ENCODE peak calls at places on chromosome 4, in seven cellular contexts. K, P, X, O, E, Q and L are unnamed samples.

GRCh38 chr4:75708218-75708691 is 16.1 kb upstream of the USO1 start:
- DNase-seq in O (no peak), K (peak), Q (peak), E (no peak), P (peak), X (no peak), L (no peak)

GRCh38 chr4:1172228-1172851 is at the start of gene SPON2:
- DNase-seq in K (no peak), P (peak), O (no peak), X (no peak), E (peak), Q (peak), L (no peak)

GRCh38 chr4:24856586-24856985 is 56.3 kb downstream of the CCDC149 start:
- DNase-seq in X (no peak), K (no peak), E (peak), O (peak), Q (no peak), P (no peak), L (no peak)

GRCh38 chr4:52952540-52952939 is 90.4 kb downstream of the RASL11B start:
- DNase-seq in Q (no peak), E (peak), P (no peak), O (no peak), K (no peak), X (no peak), L (no peak)

GRCh38 chr4:119536572-119537528 is 91.8 kb downstream of the PDE5A start:
- DNase-seq in P (no peak), X (no peak), K (no peak), Q (no peak), E (no peak), O (no peak), L (no peak)

GRCh38 chr4:71417150-71417549 is 78.3 kb downstream of the SLC4A4 start:
- DNase-seq in K (no peak), X (no peak), P (no peak), E (no peak), Q (no peak), O (no peak), L (no peak)

GRCh38 chr4:39970559-39971270 is 7.0 kb downstream of the PDS5A start:
- DNase-seq in E (no peak), X (peak), O (no peak), K (peak), Q (peak), P (no peak), L (no peak)

GRCh38 chr4:142703694-142704309 is 142.3 kb downstream of the INPP4B start:
- DNase-seq in O (no peak), P (no peak), E (no peak), X (no peak), K (no peak), Q (no peak), L (no peak)

GRCh38 chr4:17315459-17315858 is 196.4 kb downstream of the QDPR start:
- DNase-seq in K (no peak), P (no peak), Q (no peak), O (no peak), E (no peak), X (no peak), L (peak)

GRCh38 chr4:8468746-8469535 is 28.4 kb downstream of the TRMT44 start:
- DNase-seq in X (peak), E (peak), P (peak), Q (peak), O (peak), K (peak), L (peak)

GRCh38 chr4:7194251-7195137 is 2.2 kb downstream of the SORCS2 start:
- DNase-seq in E (peak), P (no peak), O (no peak), K (no peak), X (no peak), Q (no peak), L (no peak)

GRCh38 chr4:139295317-139296299 is 5.7 kb upstream of the NAA15 start:
- DNase-seq in Q (peak), K (peak), X (peak), O (peak), P (peak), E (peak), L (peak)

GRCh38 chr4:24896056-24896455 is 16.8 kb downstream of the CCDC149 start:
- DNase-seq in K (no peak), X (no peak), O (no peak), Q (no peak), P (no peak), E (no peak), L (no peak)

GRCh38 chr4:173505924-173506779 is 23.9 kb downstream of the HAND2 start:
- DNase-seq in E (peak), K (peak), P (peak), O (peak), Q (peak), X (peak), L (peak)

GRCh38 chr4:120156115-120156718 is 89.6 kb upstream of the MAD2L1 start:
- DNase-seq in Q (peak), O (peak), E (peak), K (peak), P (no peak), X (peak), L (peak)

GRCh38 chr4:673349-674091 is 556 bp downstream of the ATP5ME start:
- DNase-seq in X (no peak), O (no peak), E (no peak), K (peak), Q (peak), P (no peak), L (peak)

GRCh38 chr4:165112258-165113156 is at the start of gene TMEM192:
- DNase-seq in O (peak), Q (peak), E (peak), K (peak), P (peak), X (peak), L (peak)

GRCh38 chr4:6002926-6003325 is 15.3 kb downstream of the C4orf50 start:
- DNase-seq in P (no peak), E (no peak), O (no peak), Q (no peak), K (no peak), X (no peak), L (no peak)

GRCh38 chr4:173074501-173074946 is 94.1 kb upstream of the GALNT7 start:
- DNase-seq in K (no peak), X (peak), O (no peak), P (peak), Q (no peak), E (no peak), L (no peak)

GRCh38 chr4:175824110-175824509 is 12.0 kb upstream of the GPM6A start:
- DNase-seq in E (no peak), K (no peak), O (no peak), X (no peak), P (no peak), Q (no peak), L (no peak)

GRCh38 chr4:80918004-80918403 is 112.5 kb upstream of the BMP3 start:
- DNase-seq in E (no peak), Q (no peak), O (no peak), X (no peak), K (no peak), P (no peak), L (no peak)

GRCh38 chr4:5409237-5409636 is 299.1 kb downstream of the EVC2 start:
- DNase-seq in X (no peak), E (no peak), P (no peak), O (no peak), Q (no peak), K (no peak), L (no peak)

GRCh38 chr4:168995537-168996295 is 14.3 kb downstream of the CBR4 start:
- DNase-seq in E (no peak), O (no peak), P (no peak), X (no peak), K (no peak), Q (no peak), L (no peak)

GRCh38 chr4:146791439-146791838 is 152.7 kb downstream of the POU4F2 start:
- DNase-seq in X (no peak), P (no peak), E (no peak), O (no peak), Q (no peak), K (no peak), L (no peak)

GRCh38 chr4:146795721-146796120 is 149.9 kb downstream of the TTC29 start:
- DNase-seq in O (no peak), E (no peak), K (no peak), P (no peak), X (no peak), Q (no peak), L (no peak)

DNA sequence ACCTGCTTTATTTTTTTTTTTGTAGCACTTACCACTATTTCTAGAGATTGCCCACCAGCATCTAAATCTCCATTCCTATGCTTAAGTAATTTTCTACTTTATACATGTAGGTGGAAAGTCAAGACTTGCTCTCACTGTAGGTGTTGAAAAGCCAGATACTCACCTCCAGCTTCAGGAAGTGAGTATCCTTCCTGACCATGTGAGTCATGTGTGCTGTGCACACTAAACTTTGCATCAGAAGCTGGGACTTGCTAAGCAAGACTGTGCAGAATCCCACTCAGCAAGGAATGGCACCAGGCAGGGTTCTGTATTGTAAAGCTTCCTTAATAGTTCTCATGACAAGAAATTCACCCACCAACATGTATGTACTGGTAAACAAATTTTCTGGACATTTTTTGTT is 151.8 kb downstream of the POU4F2 start:
- DNase-seq in E (no peak), P (no peak), Q (no peak), O (no peak), K (no peak), X (no peak), L (no peak)
- TF ChIP-seq JUND in E (no peak), P (no peak), Q (no peak), O (no peak), K (no peak), X (no peak), L (no peak)

DNA sequence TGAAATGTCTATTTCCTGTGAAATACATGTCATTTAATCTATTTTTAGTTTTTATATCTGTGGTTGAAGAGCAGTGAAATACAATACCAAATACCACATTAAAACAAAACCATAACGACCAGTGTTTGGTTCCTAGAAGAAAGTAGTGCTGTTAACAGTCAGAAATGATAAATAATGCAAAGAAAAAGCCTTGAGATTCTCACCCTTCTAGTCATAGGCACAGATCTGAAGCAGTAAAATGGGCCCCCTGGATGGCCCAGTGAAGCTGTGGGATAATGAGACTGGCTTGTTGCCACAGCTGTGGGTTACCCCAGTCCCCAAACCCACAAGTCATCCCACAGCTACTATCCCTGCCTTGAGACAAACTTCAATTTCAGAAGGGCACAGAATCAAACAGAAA is 137.3 kb upstream of the RPL34 start:
- DNase-seq in E (no peak), P (no peak), K (no peak), X (no peak), O (no peak), Q (no peak), L (no peak)
- TF ChIP-seq JUND in E (no peak), P (no peak), K (no peak), X (no peak), O (no peak), Q (no peak), L (no peak)

DNA sequence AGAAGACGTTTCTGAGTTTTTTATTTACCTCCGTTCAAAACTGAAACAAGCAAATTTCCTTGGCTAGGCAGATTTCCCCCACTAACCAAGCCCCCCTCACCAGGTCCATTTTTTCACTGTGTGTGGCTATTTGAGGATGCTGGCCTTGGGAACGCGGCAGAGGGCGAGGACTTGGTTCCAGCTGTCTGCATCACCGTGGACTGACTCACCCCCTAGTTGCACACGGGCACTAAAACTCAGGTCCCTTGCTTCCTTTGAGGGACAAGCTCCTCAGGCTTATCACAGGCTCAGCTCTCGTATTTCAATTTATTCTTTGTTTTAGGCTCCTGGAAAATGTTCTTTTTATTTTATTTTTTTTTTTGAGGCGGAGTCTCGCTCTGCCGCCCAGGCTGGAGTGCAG is 8.4 kb upstream of the MTNR1A start:
- DNase-seq in E (no peak), O (no peak), Q (no peak), X (no peak), K (no peak), P (no peak), L (no peak)
- TF ChIP-seq JUND in E (no peak), O (no peak), Q (no peak), X (no peak), K (no peak), P (no peak), L (no peak)

DNA sequence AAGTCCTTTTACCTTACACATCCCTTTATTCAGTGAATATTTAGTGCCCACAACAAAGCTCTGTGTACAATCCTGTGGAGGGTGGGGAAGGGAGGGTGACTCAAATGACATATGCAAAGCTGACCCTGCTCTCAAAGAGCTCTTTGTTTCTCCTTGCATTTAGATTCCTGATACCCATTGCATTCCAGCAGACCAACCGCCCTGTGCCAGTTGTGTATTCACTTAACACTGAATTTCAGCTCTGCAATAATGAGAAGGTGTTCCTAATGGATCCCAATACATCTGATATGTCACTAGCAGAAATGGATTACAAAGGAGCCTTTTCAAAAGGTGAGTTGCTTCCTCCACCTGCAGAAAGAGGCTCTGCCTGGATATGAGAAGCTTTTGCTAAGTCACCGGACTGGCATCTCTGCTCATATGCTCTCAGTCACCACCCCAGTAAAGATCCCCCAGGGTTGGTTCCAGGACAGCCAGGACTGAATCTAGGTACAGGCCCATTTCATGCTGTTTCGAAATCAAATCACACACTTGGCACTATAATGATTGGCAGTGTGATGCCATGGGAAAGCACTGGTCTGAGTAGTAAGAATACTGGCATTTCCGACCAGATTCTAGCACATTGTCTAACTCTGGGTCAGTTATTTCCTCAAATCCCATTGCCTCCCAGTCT is 17.1 kb upstream of the ANXA3 start:
- DNase-seq in Q (peak), X (peak), K (no peak), E (no peak), P (no peak), O (no peak), L (no peak)
- TF ChIP-seq JUND in Q (no peak), X (peak), K (no peak), E (no peak), P (no peak), O (no peak), L (no peak)

DNA sequence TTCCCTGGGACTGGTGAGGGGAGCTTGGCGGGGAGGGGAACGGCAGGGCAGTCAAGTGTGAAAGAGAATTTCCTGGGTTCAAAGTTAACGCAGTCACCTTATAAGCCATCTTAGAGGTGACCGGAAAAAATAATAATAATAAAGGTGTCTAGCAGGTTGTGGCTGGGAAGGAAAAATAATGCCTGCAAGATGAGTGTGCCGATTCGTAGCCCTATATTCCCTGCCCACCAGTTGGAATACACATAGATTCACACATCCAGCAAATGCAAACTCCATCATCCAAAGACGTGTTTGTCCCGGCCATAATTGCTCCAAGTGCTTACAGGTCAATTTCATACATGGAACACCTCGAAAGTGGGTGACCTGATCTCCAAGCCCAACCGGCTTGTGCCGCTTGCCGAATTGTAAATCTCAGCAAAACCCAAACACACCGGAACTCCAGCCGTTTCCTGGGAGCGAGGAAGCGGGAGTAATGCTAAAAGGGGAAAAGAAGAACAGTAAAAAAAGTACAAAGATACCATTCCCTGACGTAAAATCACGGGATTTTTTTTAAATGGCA is 1.3 kb upstream of the FAT1 start:
- DNase-seq in O (no peak), K (peak), E (no peak), X (no peak), P (no peak), Q (no peak), L (no peak)
- TF ChIP-seq JUND in O (no peak), K (no peak), E (no peak), X (no peak), P (no peak), Q (no peak), L (no peak)

GRCh38 chr4:37628977-37629609 is 57.1 kb downstream of the RELL1 start:
- DNase-seq in P (no peak), O (no peak), X (peak), K (peak), Q (no peak), E (no peak), L (no peak)
- TF ChIP-seq JUND in P (no peak), O (no peak), X (peak), K (peak), Q (no peak), E (peak), L (no peak)

GRCh38 chr4:145566086-145566708 is 53.0 kb upstream of the MMAA start:
- DNase-seq in X (no peak), P (no peak), O (no peak), Q (no peak), E (no peak), K (no peak), L (no peak)
- TF ChIP-seq JUND in X (no peak), P (no peak), O (no peak), Q (no peak), E (no peak), K (no peak), L (no peak)

DNA sequence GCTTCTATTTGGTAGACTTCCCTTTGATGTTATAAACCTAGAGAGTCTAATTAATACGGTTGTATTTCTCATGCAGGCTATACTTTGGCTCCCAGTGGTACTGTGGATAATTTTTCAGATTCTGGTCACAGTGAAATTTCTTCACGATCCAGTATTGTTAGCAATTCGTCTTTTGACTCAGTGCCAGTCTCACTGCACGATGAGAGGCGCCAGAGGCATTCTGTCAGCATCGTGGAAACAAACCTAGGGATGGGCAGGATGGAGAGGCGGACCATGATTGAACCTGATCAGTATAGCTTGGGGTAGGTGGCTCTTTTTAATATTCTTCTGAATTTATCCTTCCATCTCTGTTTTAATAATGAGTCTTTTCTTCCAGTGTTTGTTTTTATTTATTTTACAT is 249.7 kb downstream of the RAPGEF2 start:
- DNase-seq in K (no peak), Q (no peak), O (no peak), E (no peak), X (no peak), P (no peak), L (no peak)
- TF ChIP-seq JUND in K (no peak), Q (no peak), O (no peak), E (no peak), X (no peak), P (no peak), L (no peak)

GRCh38 chr4:171565130-171565788 is 247.9 kb upstream of the GALNTL6 start:
- DNase-seq in Q (no peak), K (no peak), X (no peak), E (no peak), P (no peak), O (no peak), L (no peak)
- TF ChIP-seq JUND in Q (no peak), K (no peak), X (no peak), E (no peak), P (no peak), O (no peak), L (no peak)

GRCh38 chr4:3226467-3226866 is 22.5 kb upstream of the MSANTD1 start:
- DNase-seq in Q (no peak), X (no peak), P (no peak), E (no peak), O (no peak), K (no peak), L (no peak)

GRCh38 chr4:3224971-3225850 is 23.7 kb upstream of the MSANTD1 start:
- DNase-seq in X (no peak), Q (no peak), K (no peak), P (no peak), E (peak), O (no peak), L (no peak)

GRCh38 chr4:3223986-3224748 is 24.8 kb upstream of the MSANTD1 start:
- DNase-seq in K (no peak), E (no peak), Q (no peak), O (no peak), X (no peak), P (no peak), L (no peak)

GRCh38 chr4:3226944-3227343 is 22.0 kb upstream of the MSANTD1 start:
- DNase-seq in E (no peak), O (no peak), K (no peak), X (no peak), P (no peak), Q (no peak), L (no peak)

GRCh38 chr4:3225946-3226345 is 23.0 kb upstream of the MSANTD1 start:
- DNase-seq in Q (no peak), E (no peak), K (no peak), P (no peak), O (no peak), X (no peak), L (no peak)
- TF ChIP-seq JUND in Q (no peak), E (no peak), K (no peak), P (no peak), O (no peak), X (no peak), L (no peak)